ENCODE peak calls at places on chromosomes 1 and 21, in four cellular contexts. A is SK-N-SH, X is GM12878, Z is A549. E is an unnamed sample.

GRCh38 chr1:13628711-13629110 is 45.1 kb downstream of the PDPN start:
- DNase-seq in X (no peak), A (no peak), Z (no peak), E (no peak)

GRCh38 chr21:14545906-14546480 is at the start of gene SAMSN1:
- DNase-seq in Z (no peak), A (no peak), X (peak; percentile 78), E (no peak)

GRCh38 chr21:24007592-24007991 is 1599.7 kb downstream of the MRPL39 start:
- DNase-seq in Z (no peak), A (no peak), X (no peak), E (no peak)

GRCh38 chr1:248886237-248886895 is 19.7 kb upstream of the PGBD2 start:
- DNase-seq in Z (no peak), A (no peak), X (no peak), E (no peak)

GRCh38 chr1:23590058-23590783 is 30.9 kb upstream of the ID3 start:
- DNase-seq in A (no peak), X (no peak), Z (peak; percentile 33), E (no peak)

GRCh38 chr21:41743321-41744027 is 23.4 kb downstream of the RIPK4 start:
- DNase-seq in A (no peak), X (no peak), Z (no peak), E (no peak)

GRCh38 chr1:94753171-94753972 is 66.8 kb upstream of the SLC44A3 start:
- DNase-seq in Z (no peak), X (no peak), A (no peak), E (peak; percentile 26)

GRCh38 chr1:20700636-20701215 is 17.1 kb downstream of the KIF17 start:
- DNase-seq in Z (no peak), A (no peak), X (no peak), E (no peak)

GRCh38 chr1:241834733-241835377 is 13.1 kb upstream of the EXO1 start:
- DNase-seq in X (no peak), Z (peak; percentile 68), A (peak; percentile 26), E (peak; percentile 28)

GRCh38 chr1:62235576-62235975 is 40.9 kb downstream of the L1TD1 start:
- DNase-seq in X (no peak), A (no peak), Z (no peak), E (no peak)

GRCh38 chr1:8463144-8463927 is 145.4 kb downstream of the SLC45A1 start:
- DNase-seq in X (no peak), A (peak; percentile 60), Z (no peak), E (peak; percentile 60)

GRCh38 chr1:42993631-42994121 is 35.0 kb upstream of the SLC2A1 start:
- DNase-seq in A (no peak), Z (no peak), X (no peak), E (no peak)

GRCh38 chr1:237470712-237471310 is 419.9 kb downstream of the ZP4 start:
- DNase-seq in A (no peak), X (no peak), Z (peak; percentile 50), E (no peak)

GRCh38 chr21:44874240-44874496 is 678 bp upstream of the PTTG1IP start:
- DNase-seq in Z (no peak), A (peak; percentile 45), X (no peak), E (no peak)

GRCh38 chr1:59367269-59368006 is 70.5 kb downstream of the FGGY start:
- DNase-seq in X (no peak), Z (no peak), A (no peak), E (no peak)

GRCh38 chr1:70922196-70922595 is 125.4 kb downstream of the PTGER3 start:
- DNase-seq in X (no peak), A (no peak), Z (no peak), E (no peak)

GRCh38 chr1:61486783-61487505 is 238.0 kb downstream of the TM2D1 start:
- DNase-seq in A (peak; percentile 68), Z (no peak), X (no peak), E (no peak)

GRCh38 chr21:45418301-45419071 is 13.5 kb downstream of the COL18A1 start:
- DNase-seq in Z (no peak), X (no peak), A (no peak), E (no peak)

GRCh38 chr1:20137055-20137454 is 2.1 kb upstream of the PLA2G2F start:
- DNase-seq in X (no peak), Z (no peak), A (no peak), E (no peak)

GRCh38 chr1:178189814-178190213 is 95.9 kb downstream of the RASAL2 start:
- DNase-seq in A (peak; percentile 57), Z (peak; percentile 58), X (peak; percentile 5), E (peak; percentile 51)

GRCh38 chr1:167999930-168000329 is 63.1 kb upstream of the MPC2 start:
- DNase-seq in Z (no peak), X (no peak), A (no peak), E (no peak)

GRCh38 chr1:4161271-4162006 is 261.4 kb upstream of the C1orf174 start:
- DNase-seq in Z (no peak), X (no peak), A (peak; percentile 61), E (no peak)

GRCh38 chr1:180360333-180361075 is 130.4 kb downstream of the LHX4 start:
- DNase-seq in X (no peak), A (no peak), Z (no peak), E (no peak)

GRCh38 chr1:212035123-212035834 is at the start of the genes DTL and INTS7:
- DNase-seq in X (peak; percentile 96), A (peak; percentile 94), Z (peak; percentile 99), E (peak; percentile 99)
- TF ChIP-seq REST in X (no peak), A (no peak), Z (no peak), E (no peak)

GRCh38 chr1:9589719-9590157 is 1.0 kb downstream of the TMEM201 start:
- DNase-seq in A (no peak), X (no peak), Z (peak; percentile 30), E (no peak)
- TF ChIP-seq RFX5 in A (no peak), X (no peak), Z (no peak), E (no peak)

GRCh38 chr21:29215709-29216108 is 83.0 kb upstream of the BACH1 start:
- DNase-seq in Z (no peak), A (no peak), X (no peak), E (no peak)
- TF ChIP-seq REST in Z (no peak), A (no peak), X (no peak), E (no peak)

GRCh38 chr1:37237948-37238347 is 203.6 kb upstream of the GRIK3 start:
- DNase-seq in Z (no peak), X (peak; percentile 8), A (no peak), E (no peak)
- TF ChIP-seq RFX5 in Z (no peak), X (no peak), A (no peak), E (no peak)

GRCh38 chr1:201840055-201840454 is 11.1 kb downstream of the IPO9 start:
- DNase-seq in Z (no peak), X (no peak), A (no peak), E (no peak)

GRCh38 chr1:201828820-201829774 is at the start of gene IPO9:
- DNase-seq in A (peak; percentile 99), X (peak; percentile 76), Z (peak; percentile 94), E (peak; percentile 86)

GRCh38 chr1:201831371-201831770 is 2.4 kb downstream of the IPO9 start:
- DNase-seq in X (no peak), Z (no peak), A (no peak), E (no peak)

GRCh38 chr1:201838381-201838780 is 9.4 kb downstream of the IPO9 start:
- DNase-seq in Z (no peak), X (no peak), A (no peak), E (no peak)

GRCh38 chr1:201834621-201835020 is 5.7 kb downstream of the IPO9 start:
- DNase-seq in Z (no peak), A (no peak), X (no peak), E (no peak)
- TF ChIP-seq REST in Z (no peak), A (no peak), X (no peak), E (no peak)

DNA sequence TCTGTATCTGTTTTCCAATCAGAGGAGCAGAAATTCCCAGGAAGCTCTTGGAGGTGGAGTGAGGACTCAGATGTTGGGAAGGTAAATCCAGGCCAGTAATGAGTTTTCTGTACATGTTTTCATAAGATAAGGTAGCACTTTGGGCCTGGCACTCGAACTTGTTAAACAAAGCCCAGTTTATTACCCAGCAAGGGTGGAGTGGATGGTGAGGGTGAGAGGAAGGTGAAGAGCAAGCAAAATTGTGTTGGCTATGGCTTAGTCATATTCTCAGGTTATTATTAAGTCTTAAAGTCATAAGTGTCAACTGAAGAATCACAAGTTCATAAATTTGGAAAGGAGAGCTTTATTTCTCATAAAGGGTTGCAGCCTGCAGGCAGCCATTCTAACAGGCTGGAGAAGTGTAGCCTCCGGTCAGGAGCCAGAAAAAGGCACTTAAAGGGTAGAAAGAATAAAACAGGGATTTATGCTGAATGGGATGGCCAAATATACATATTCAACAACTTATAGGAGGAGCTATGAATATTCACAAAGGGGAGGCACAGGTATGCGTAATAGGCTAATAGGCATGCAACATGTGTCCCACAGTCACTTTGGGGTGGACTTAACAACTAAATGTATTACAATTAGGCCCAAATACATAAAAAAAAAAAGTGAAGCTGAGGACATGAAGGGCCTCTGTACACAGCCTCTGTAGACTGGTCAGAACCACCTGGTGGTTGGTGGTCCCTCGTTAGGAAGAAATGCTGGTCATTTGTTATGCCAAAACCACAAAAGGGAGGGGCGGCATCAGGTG is 523.9 kb downstream of the LMO4 start:
- DNase-seq in Z (no peak), A (no peak), X (no peak), E (no peak)
- TF ChIP-seq RFX5 in Z (no peak), A (no peak), X (no peak), E (no peak)

GRCh38 chr21:28294046-28294445 is 698.6 kb downstream of the LTN1 start:
- DNase-seq in A (no peak), Z (no peak), X (no peak), E (no peak)

GRCh38 chr21:28298251-28298672 is 694.4 kb downstream of the LTN1 start:
- DNase-seq in X (no peak), A (no peak), Z (no peak), E (no peak)

DNA sequence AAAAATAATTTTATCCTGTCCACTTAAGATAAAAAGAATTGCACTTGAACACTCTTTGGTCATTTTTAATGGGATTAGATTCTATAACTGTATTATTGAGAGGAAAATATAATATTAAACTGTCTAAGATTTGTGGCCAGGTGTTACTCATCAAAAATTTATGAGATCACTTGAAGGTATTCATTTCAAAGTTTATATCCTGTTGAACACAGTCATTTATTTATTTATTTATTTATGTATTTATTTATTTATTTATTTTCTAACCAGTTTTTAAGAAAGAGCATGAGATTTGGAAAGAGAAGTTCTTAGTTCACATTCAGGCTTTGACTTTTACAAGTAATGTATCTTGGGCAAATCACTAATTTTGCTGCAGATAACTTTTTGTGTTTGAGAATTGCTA is 692.7 kb downstream of the LTN1 start:
- DNase-seq in A (no peak), Z (no peak), X (no peak), E (no peak)
- TF ChIP-seq REST in A (no peak), Z (no peak), X (no peak), E (no peak)

E was measured in HepG2.